ENCODE peak calls at places on chromosome 20, in seven cellular contexts. One of them, this sample, is unnamed.

GRCh38 chr20:61874421-61875068 is 191.1 kb downstream of the TAF4 start:
- DNase-seq in mammary epithelial cell: peak
- DNase-seq in GM20000: no peak
- DNase-seq in iPS DF 6.9: no peak
- DNase-seq in lower leg skin: no peak
- DNase-seq in SIG-M5: no peak
- DNase-seq in activated CD4-positive, alpha-beta T cell treated with anti-CD3 and anti-CD28 coated beads, Interleukin-2, amount 50 U/mL, for 48 hours: peak
- DNase-seq in this sample: peak

GRCh38 chr20:52150440-52151258 is 40.9 kb downstream of the ZFP64 start:
- DNase-seq in iPS DF 6.9: peak
- DNase-seq in GM20000: peak
- DNase-seq in mammary epithelial cell: peak
- DNase-seq in lower leg skin: no peak
- DNase-seq in SIG-M5: no peak
- DNase-seq in activated CD4-positive, alpha-beta T cell treated with anti-CD3 and anti-CD28 coated beads, Interleukin-2, amount 50 U/mL, for 48 hours: no peak
- DNase-seq in this sample: peak

GRCh38 chr20:10428008-10428407 is 6.0 kb downstream of the MKKS start:
- DNase-seq in mammary epithelial cell: no peak
- DNase-seq in SIG-M5: no peak
- DNase-seq in GM20000: no peak
- DNase-seq in activated CD4-positive, alpha-beta T cell treated with anti-CD3 and anti-CD28 coated beads, Interleukin-2, amount 50 U/mL, for 48 hours: no peak
- DNase-seq in lower leg skin: no peak
- DNase-seq in iPS DF 6.9: no peak
- DNase-seq in this sample: no peak

GRCh38 chr20:8877294-8877693 is 191.6 kb upstream of the PLCB4 start:
- DNase-seq in lower leg skin: no peak
- DNase-seq in activated CD4-positive, alpha-beta T cell treated with anti-CD3 and anti-CD28 coated beads, Interleukin-2, amount 50 U/mL, for 48 hours: no peak
- DNase-seq in SIG-M5: no peak
- DNase-seq in GM20000: no peak
- DNase-seq in iPS DF 6.9: no peak
- DNase-seq in mammary epithelial cell: no peak
- DNase-seq in this sample: no peak

GRCh38 chr20:54456423-54456822 is 19.0 kb upstream of the DOK5 start:
- DNase-seq in iPS DF 6.9: no peak
- DNase-seq in GM20000: no peak
- DNase-seq in lower leg skin: no peak
- DNase-seq in SIG-M5: no peak
- DNase-seq in mammary epithelial cell: no peak
- DNase-seq in activated CD4-positive, alpha-beta T cell treated with anti-CD3 and anti-CD28 coated beads, Interleukin-2, amount 50 U/mL, for 48 hours: no peak
- DNase-seq in this sample: no peak

GRCh38 chr20:34312024-34312460 is 8.9 kb upstream of the AHCY start:
- DNase-seq in lower leg skin: no peak
- DNase-seq in iPS DF 6.9: no peak
- DNase-seq in GM20000: no peak
- DNase-seq in activated CD4-positive, alpha-beta T cell treated with anti-CD3 and anti-CD28 coated beads, Interleukin-2, amount 50 U/mL, for 48 hours: no peak
- DNase-seq in mammary epithelial cell: no peak
- DNase-seq in SIG-M5: no peak
- DNase-seq in this sample: no peak

GRCh38 chr20:61835301-61835700 is 230.4 kb downstream of the TAF4 start:
- DNase-seq in SIG-M5: no peak
- DNase-seq in activated CD4-positive, alpha-beta T cell treated with anti-CD3 and anti-CD28 coated beads, Interleukin-2, amount 50 U/mL, for 48 hours: no peak
- DNase-seq in iPS DF 6.9: no peak
- DNase-seq in mammary epithelial cell: no peak
- DNase-seq in GM20000: no peak
- DNase-seq in lower leg skin: no peak
- DNase-seq in this sample: no peak

GRCh38 chr20:11401988-11402387 is 515.7 kb upstream of the BTBD3 start:
- DNase-seq in lower leg skin: no peak
- DNase-seq in SIG-M5: no peak
- DNase-seq in activated CD4-positive, alpha-beta T cell treated with anti-CD3 and anti-CD28 coated beads, Interleukin-2, amount 50 U/mL, for 48 hours: no peak
- DNase-seq in mammary epithelial cell: no peak
- DNase-seq in GM20000: peak
- DNase-seq in iPS DF 6.9: no peak
- DNase-seq in this sample: no peak

GRCh38 chr20:41587956-41588355 is 30.2 kb downstream of the CHD6 start:
- DNase-seq in activated CD4-positive, alpha-beta T cell treated with anti-CD3 and anti-CD28 coated beads, Interleukin-2, amount 50 U/mL, for 48 hours: no peak
- DNase-seq in iPS DF 6.9: no peak
- DNase-seq in GM20000: no peak
- DNase-seq in lower leg skin: no peak
- DNase-seq in mammary epithelial cell: peak
- DNase-seq in SIG-M5: no peak
- DNase-seq in this sample: peak

GRCh38 chr20:2386516-2387179 is 5.9 kb downstream of the TGM6 start:
- DNase-seq in iPS DF 6.9: no peak
- DNase-seq in mammary epithelial cell: peak
- DNase-seq in lower leg skin: no peak
- DNase-seq in SIG-M5: no peak
- DNase-seq in GM20000: no peak
- DNase-seq in activated CD4-positive, alpha-beta T cell treated with anti-CD3 and anti-CD28 coated beads, Interleukin-2, amount 50 U/mL, for 48 hours: no peak
- DNase-seq in this sample: peak

GRCh38 chr20:40741507-40742106 is 52.6 kb upstream of the MAFB start:
- DNase-seq in lower leg skin: peak
- DNase-seq in SIG-M5: no peak
- DNase-seq in activated CD4-positive, alpha-beta T cell treated with anti-CD3 and anti-CD28 coated beads, Interleukin-2, amount 50 U/mL, for 48 hours: peak
- DNase-seq in mammary epithelial cell: peak
- DNase-seq in GM20000: peak
- DNase-seq in iPS DF 6.9: peak
- DNase-seq in this sample: peak

GRCh38 chr20:11569163-11569562 is 348.5 kb upstream of the BTBD3 start:
- DNase-seq in mammary epithelial cell: no peak
- DNase-seq in iPS DF 6.9: peak
- DNase-seq in activated CD4-positive, alpha-beta T cell treated with anti-CD3 and anti-CD28 coated beads, Interleukin-2, amount 50 U/mL, for 48 hours: no peak
- DNase-seq in SIG-M5: no peak
- DNase-seq in GM20000: no peak
- DNase-seq in lower leg skin: no peak
- DNase-seq in this sample: no peak

GRCh38 chr20:51042064-51042463 is 19.2 kb upstream of the KCNG1 start:
- DNase-seq in activated CD4-positive, alpha-beta T cell treated with anti-CD3 and anti-CD28 coated beads, Interleukin-2, amount 50 U/mL, for 48 hours: no peak
- DNase-seq in GM20000: no peak
- DNase-seq in lower leg skin: no peak
- DNase-seq in mammary epithelial cell: peak
- DNase-seq in iPS DF 6.9: no peak
- DNase-seq in SIG-M5: no peak
- DNase-seq in this sample: peak

GRCh38 chr20:31596831-31597482 is 8.1 kb upstream of the ID1 start:
- DNase-seq in iPS DF 6.9: no peak
- DNase-seq in activated CD4-positive, alpha-beta T cell treated with anti-CD3 and anti-CD28 coated beads, Interleukin-2, amount 50 U/mL, for 48 hours: no peak
- DNase-seq in mammary epithelial cell: no peak
- DNase-seq in GM20000: no peak
- DNase-seq in lower leg skin: no peak
- DNase-seq in SIG-M5: no peak
- DNase-seq in this sample: no peak

GRCh38 chr20:9408422-9409300 is 105.7 kb upstream of the LAMP5 start:
- DNase-seq in activated CD4-positive, alpha-beta T cell treated with anti-CD3 and anti-CD28 coated beads, Interleukin-2, amount 50 U/mL, for 48 hours: no peak
- DNase-seq in GM20000: no peak
- DNase-seq in SIG-M5: no peak
- DNase-seq in lower leg skin: no peak
- DNase-seq in iPS DF 6.9: no peak
- DNase-seq in mammary epithelial cell: peak
- DNase-seq in this sample: peak

GRCh38 chr20:568097-568864 is 24.7 kb upstream of the CSNK2A1 start:
- DNase-seq in lower leg skin: no peak
- DNase-seq in GM20000: no peak
- DNase-seq in iPS DF 6.9: no peak
- DNase-seq in mammary epithelial cell: no peak
- DNase-seq in SIG-M5: no peak
- DNase-seq in activated CD4-positive, alpha-beta T cell treated with anti-CD3 and anti-CD28 coated beads, Interleukin-2, amount 50 U/mL, for 48 hours: no peak
- DNase-seq in this sample: no peak

GRCh38 chr20:33668087-33668790 is 1.5 kb downstream of the ACTL10 start:
- DNase-seq in iPS DF 6.9: no peak
- DNase-seq in lower leg skin: no peak
- DNase-seq in GM20000: peak
- DNase-seq in mammary epithelial cell: no peak
- DNase-seq in SIG-M5: no peak
- DNase-seq in activated CD4-positive, alpha-beta T cell treated with anti-CD3 and anti-CD28 coated beads, Interleukin-2, amount 50 U/mL, for 48 hours: peak
- DNase-seq in this sample: no peak

GRCh38 chr20:62996596-62996982 is 10.2 kb downstream of the BHLHE23 start:
- DNase-seq in SIG-M5: no peak
- DNase-seq in iPS DF 6.9: no peak
- DNase-seq in activated CD4-positive, alpha-beta T cell treated with anti-CD3 and anti-CD28 coated beads, Interleukin-2, amount 50 U/mL, for 48 hours: no peak
- DNase-seq in GM20000: no peak
- DNase-seq in lower leg skin: no peak
- DNase-seq in mammary epithelial cell: no peak
- DNase-seq in this sample: no peak